ENCODE peak calls at places on chromosomes 6 and 20, in nine cellular contexts. M, J, L, E, X, D, R, G and C are unnamed samples.

GRCh38 chr20:41391587-41392001 is 25.0 kb upstream of the EMILIN3 start:
- DNase-seq in M (no peak), J (no peak), L (no peak), E (no peak), X (peak; percentile 63), D (no peak), R (no peak), G (peak; percentile 76), C (no peak)

GRCh38 chr6:21804941-21805610 is 211.5 kb downstream of the SOX4 start:
- DNase-seq in M (no peak), J (no peak), L (no peak), E (no peak), X (no peak), D (no peak), R (no peak), G (no peak), C (peak; percentile 63)

GRCh38 chr20:58650181-58650775 is 805 bp upstream of the STX16 start:
- DNase-seq in M (peak; percentile 51), J (peak; percentile 58), L (no peak), E (no peak), X (no peak), D (no peak), R (no peak), G (no peak), C (no peak)

GRCh38 chr6:28809947-28810654 is 113.7 kb downstream of the TRIM27 start:
- DNase-seq in M (no peak), J (no peak), L (no peak), E (no peak), X (no peak), D (no peak), R (no peak), G (no peak), C (no peak)

GRCh38 chr6:55617272-55617671 is 38.3 kb upstream of the HMGCLL1 start:
- DNase-seq in M (no peak), J (no peak), L (no peak), E (no peak), X (no peak), D (no peak), R (no peak), G (peak; percentile 45), C (peak; percentile 69)

GRCh38 chr6:3297909-3298308 is 39.2 kb downstream of the PSMG4 start:
- DNase-seq in M (no peak), J (no peak), L (no peak), E (no peak), X (no peak), D (no peak), R (no peak), G (no peak), C (no peak)

GRCh38 chr20:62812907-62813200 is 4.0 kb upstream of the COL9A3 start:
- DNase-seq in M (no peak), J (no peak), L (no peak), E (no peak), X (no peak), D (no peak), R (no peak), G (no peak), C (no peak)

GRCh38 chr6:43267619-43268347 is 24.5 kb downstream of the TTBK1 start:
- DNase-seq in M (no peak), J (no peak), L (no peak), E (no peak), X (no peak), D (no peak), R (no peak), G (no peak), C (no peak)

GRCh38 chr6:28769626-28770402 is 154.0 kb downstream of the TRIM27 start:
- DNase-seq in M (no peak), J (no peak), L (no peak), E (no peak), X (no peak), D (no peak), R (no peak), G (peak; percentile 48), C (peak; percentile 24)

GRCh38 chr20:57030611-57031600 is 235.5 kb downstream of the BMP7 start:
- DNase-seq in M (no peak), J (no peak), L (no peak), E (peak; percentile 60), X (no peak), D (peak; percentile 42), R (no peak), G (no peak), C (no peak)

GRCh38 chr6:152244998-152245630 is 392.0 kb downstream of the SYNE1 start:
- DNase-seq in M (no peak), J (no peak), L (no peak), E (no peak), X (no peak), D (no peak), R (no peak), G (no peak), C (no peak)

GRCh38 chr6:45462190-45463134 is 84.7 kb upstream of the SUPT3H start:
- DNase-seq in M (no peak), J (no peak), L (no peak), E (no peak), X (no peak), D (no peak), R (no peak), G (no peak), C (no peak)

GRCh38 chr20:22770240-22770800 is 185.9 kb upstream of the FOXA2 start:
- DNase-seq in M (no peak), J (no peak), L (no peak), E (no peak), X (no peak), D (no peak), R (no peak), G (peak; percentile 37), C (no peak)

GRCh38 chr6:82248233-82248735 is 740 bp upstream of the IBTK start:
- DNase-seq in M (peak; percentile 22), J (no peak), L (no peak), E (peak; percentile 55), X (no peak), D (no peak), R (no peak), G (peak; percentile 93), C (no peak)

GRCh38 chr6:34241351-34242215 is 4.9 kb downstream of the HMGA1 start:
- DNase-seq in M (no peak), J (no peak), L (no peak), E (no peak), X (no peak), D (no peak), R (no peak), G (no peak), C (no peak)

GRCh38 chr6:166707045-166707444 is 80.0 kb upstream of the RPS6KA2 start:
- DNase-seq in M (peak; percentile 75), J (no peak), L (peak; percentile 51), E (no peak), X (no peak), D (no peak), R (peak; percentile 34), G (peak; percentile 32), C (peak; percentile 32)
- TF ChIP-seq CTCF in M (peak; percentile 39), J (no peak), L (no peak), E (peak; percentile 58), X (no peak), D (peak; percentile 37), R (peak; percentile 76), G (peak; percentile 57), C (peak; percentile 46)

GRCh38 chr6:79669766-79670165 is 38.6 kb downstream of the SH3BGRL2 start:
- DNase-seq in M (no peak), J (no peak), L (no peak), E (no peak), X (no peak), D (no peak), R (no peak), G (no peak), C (no peak)
- H3K4me3 ChIP-seq in M (no peak overlapping the region), J (no peak overlapping the region), L (no peak overlapping the region), E (no peak overlapping the region), X (no peak overlapping the region), D (no peak overlapping the region), R (no peak overlapping the region), G (no peak overlapping the region), C (no peak overlapping the region)

GRCh38 chr6:35388772-35389352 is 46.5 kb downstream of the PPARD start:
- DNase-seq in M (no peak), J (no peak), L (no peak), E (no peak), X (no peak), D (no peak), R (no peak), G (no peak), C (no peak)

GRCh38 chr6:35392773-35393672 is 50.7 kb downstream of the PPARD start:
- DNase-seq in M (no peak), J (peak; percentile 47), L (no peak), E (no peak), X (no peak), D (no peak), R (no peak), G (peak; percentile 68), C (no peak)

GRCh38 chr6:35392111-35392702 is 49.8 kb downstream of the PPARD start:
- DNase-seq in M (peak; percentile 88), J (peak; percentile 51), L (peak; percentile 86), E (no peak), X (peak; percentile 99), D (no peak), R (no peak), G (peak; percentile 96), C (no peak)

GRCh38 chr6:35388023-35388422 is 45.7 kb downstream of the PPARD start:
- DNase-seq in M (no peak), J (no peak), L (no peak), E (no peak), X (no peak), D (no peak), R (no peak), G (no peak), C (no peak)

DNA sequence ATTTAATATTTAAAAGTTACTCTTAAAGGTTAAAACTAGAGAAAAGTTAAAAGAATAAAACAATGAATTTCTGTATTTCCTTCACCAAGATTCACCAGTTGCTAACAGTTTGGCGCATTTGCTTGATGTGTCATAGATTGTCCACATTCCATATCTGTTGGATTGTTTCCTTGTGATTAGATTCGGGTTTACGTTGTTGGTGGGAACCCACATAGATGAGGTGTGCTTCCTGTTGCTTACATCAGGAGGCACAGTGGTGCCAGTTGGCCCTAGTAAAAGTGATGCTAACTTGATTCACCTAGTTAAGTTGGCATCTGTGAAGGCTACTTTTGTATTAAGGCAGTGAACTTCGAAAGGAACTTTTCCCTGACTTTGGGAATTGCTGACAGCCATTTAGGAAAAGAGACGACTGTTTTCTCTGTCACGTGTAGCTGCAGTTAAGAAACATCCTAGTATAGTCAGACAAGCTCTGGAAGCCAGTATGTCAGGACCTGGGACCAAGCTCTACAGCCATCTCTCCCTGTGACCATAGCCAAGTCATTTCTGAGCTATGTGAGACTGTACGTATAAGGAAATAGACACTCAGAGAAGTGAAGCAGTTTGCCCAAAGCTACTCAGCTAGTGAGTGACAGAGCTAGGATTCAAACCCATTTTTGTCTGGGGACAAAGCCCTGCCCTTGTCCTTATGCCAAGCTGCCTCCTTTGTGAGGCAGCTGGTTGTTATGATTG is 49.0 kb downstream of the PPARD start:
- DNase-seq in M (no peak), J (no peak), L (no peak), E (peak; percentile 72), X (peak; percentile 95), D (peak; percentile 91), R (no peak), G (peak; percentile 99), C (peak; percentile 89)
- TF ChIP-seq CTCF in M (no peak), J (no peak), L (no peak), E (no peak), X (peak; percentile 16), D (peak; percentile 4), R (peak; percentile 12), G (peak; percentile 21), C (peak; percentile 2)

DNA sequence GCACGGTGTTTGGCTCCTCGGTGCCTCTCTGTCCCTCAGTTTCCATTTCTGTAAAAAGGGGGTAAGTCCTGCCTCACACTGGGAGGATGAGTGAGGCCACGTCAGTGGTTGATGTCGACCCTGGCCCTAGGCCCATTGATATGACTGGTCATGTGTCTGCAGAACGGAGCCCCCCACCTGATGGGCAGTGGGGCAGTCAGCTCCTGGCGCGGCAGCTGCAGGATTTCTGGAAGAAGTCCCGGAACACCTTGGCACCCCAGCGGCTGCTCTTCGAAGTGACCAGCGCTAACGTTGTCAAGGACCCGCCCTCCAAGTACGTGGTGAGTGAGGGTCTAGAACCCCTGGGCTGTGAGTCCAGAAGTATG is 1.2 kb downstream of the SNX21 start:
- DNase-seq in M (no peak), J (peak; percentile 41), L (no peak), E (no peak), X (no peak), D (no peak), R (no peak), G (no peak), C (no peak)
- H3K4me3 ChIP-seq in M (no peak overlapping the region), J (peak overlapping the region; percentile 66), L (peak overlapping the region; percentile 60), E (peak overlapping the region; percentile 73), X (peak overlapping the region; percentile 61), D (peak overlapping the region; percentile 81), R (peak overlapping the region; percentile 72), G (no peak overlapping the region), C (peak overlapping the region; percentile 70)